ENCODE peak calls at places on chromosomes 16 and 17, in ten cellular contexts. X is dorsolateral prefrontal cortex; Z is D341Med; T is NCI-H2171 treated with DMSO at 0.1 percent for 48 hours; R is stomach; E is GM04503; F is activated CD8-positive, alpha-beta T cell treated with anti-CD3 and anti-CD28 coated beads, Interleukin-2, amount 10 ng/mL, durations not matched to agents 7 days and 5 days; J is sigmoid colon; H is stimulated activated CD8-positive, alpha-beta memory T cell treated with anti-CD3 and anti-CD28 coated beads, Interleukin-4, amount 100 ng/mL, for 24 hours; B is neural progenitor cell. A is an unnamed sample.

GRCh38 chr17:29732613-29733012 is 109.9 kb upstream of the CORO6 start:
- DNase-seq in X (no peak), Z (no peak), T (no peak), R (no peak), E (no peak), F (no peak), J (no peak), H (no peak), B (no peak), A (no peak)

GRCh38 chr17:63460018-63460417 is 13.9 kb upstream of the CYB561 start:
- DNase-seq in X (no peak), Z (no peak), T (no peak), R (no peak), E (no peak), F (no peak), J (no peak), H (no peak), B (peak; percentile 32), A (no peak)

GRCh38 chr17:47267354-47267828 is 13.8 kb downstream of the ITGB3 start:
- DNase-seq in X (no peak), Z (no peak), T (no peak), R (no peak), E (peak; percentile 65), F (no peak), J (no peak), H (no peak), B (no peak), A (no peak)

GRCh38 chr16:11471548-11471947 is 115.2 kb downstream of the LITAF start:
- DNase-seq in X (no peak), Z (no peak), T (no peak), R (no peak), E (no peak), F (no peak), J (no peak), H (no peak), B (no peak), A (peak; percentile 54)

GRCh38 chr16:87463722-87464690 is 28.8 kb downstream of the ZCCHC14 start:
- DNase-seq in X (no peak), Z (no peak), T (no peak), R (no peak), E (no peak), F (peak; percentile 33), J (no peak), H (no peak), B (no peak), A (no peak)

GRCh38 chr17:45270828-45271418 is 9.0 kb upstream of the SPATA32 start:
- DNase-seq in X (no peak), Z (peak; percentile 86), T (no peak), R (no peak), E (no peak), F (peak; percentile 67), J (no peak), H (peak; percentile 46), B (peak; percentile 71), A (peak; percentile 68)

GRCh38 chr16:617855-618254 is 12.9 kb upstream of the WFIKKN1 start:
- DNase-seq in X (no peak), Z (peak; percentile 55), T (peak; percentile 20), R (no peak), E (no peak), F (no peak), J (peak; percentile 57), H (no peak), B (no peak), A (peak; percentile 87)

GRCh38 chr17:15463363-15463762 is 4.1 kb downstream of the CDRT4 start:
- DNase-seq in X (no peak), Z (no peak), T (no peak), R (peak; percentile 41), E (peak; percentile 68), F (no peak), J (peak; percentile 78), H (no peak), B (peak; percentile 33), A (no peak)

GRCh38 chr16:57801098-57801855 is 1.0 kb downstream of the KIFC3 start:
- DNase-seq in X (no peak), Z (no peak), T (no peak), R (no peak), E (peak; percentile 42), F (no peak), J (no peak), H (no peak), B (peak; percentile 35), A (no peak)

GRCh38 chr17:14095202-14095601 is 25.9 kb downstream of the COX10 start:
- DNase-seq in X (no peak), Z (no peak), T (no peak), R (no peak), E (no peak), F (no peak), J (no peak), H (no peak), B (no peak), A (no peak)

GRCh38 chr16:29148867-29149272 is 164.0 kb downstream of the LAT start:
- DNase-seq in X (no peak), Z (no peak), T (no peak), R (peak; percentile 49), E (no peak), F (peak; percentile 90), J (no peak), H (peak; percentile 42), B (no peak), A (no peak)

GRCh38 chr17:47730681-47731080 is 2.4 kb upstream of the TBX21 start:
- DNase-seq in X (no peak), Z (no peak), T (no peak), R (no peak), E (no peak), F (no peak), J (no peak), H (no peak), B (no peak), A (peak; percentile 45)

GRCh38 chr16:67544329-67544841 is 15.8 kb downstream of the RIPOR1 start:
- DNase-seq in X (no peak), Z (no peak), T (peak; percentile 40), R (no peak), E (no peak), F (no peak), J (no peak), H (no peak), B (no peak), A (peak; percentile 54)

GRCh38 chr16:15961557-15962205 is 12.3 kb downstream of the ABCC1 start:
- DNase-seq in X (no peak), Z (no peak), T (no peak), R (no peak), E (no peak), F (no peak), J (no peak), H (no peak), B (no peak), A (no peak)

GRCh38 chr17:39928868-39929651 is 1.5 kb downstream of the LRRC3C start:
- DNase-seq in X (no peak), Z (no peak), T (no peak), R (no peak), E (peak; percentile 92), F (no peak), J (no peak), H (no peak), B (no peak), A (no peak)

GRCh38 chr17:41794603-41794975 is 8.1 kb upstream of the JUP start:
- DNase-seq in X (no peak), Z (no peak), T (no peak), R (no peak), E (no peak), F (no peak), J (no peak), H (no peak), B (no peak), A (no peak)

GRCh38 chr17:42566215-42566872 is 556 bp upstream of the MLX start:
- DNase-seq in X (no peak), Z (no peak), T (no peak), R (no peak), E (no peak), F (no peak), J (no peak), H (no peak), B (no peak), A (no peak)

GRCh38 chr16:85990861-85991301 is 91.9 kb downstream of the IRF8 start:
- DNase-seq in X (no peak), Z (no peak), T (no peak), R (no peak), E (no peak), F (no peak), J (peak; percentile 52), H (no peak), B (peak; percentile 67), A (no peak)

GRCh38 chr16:50457423-50457822 is 88.6 kb upstream of the BRD7 start:
- DNase-seq in X (no peak), Z (no peak), T (no peak), R (no peak), E (no peak), F (no peak), J (peak; percentile 29), H (no peak), B (no peak), A (peak; percentile 16)

GRCh38 chr17:67818110-67819002 is 6.9 kb upstream of the BPTF start:
- DNase-seq in X (no peak), Z (no peak), T (no peak), R (no peak), E (no peak), F (no peak), J (no peak), H (no peak), B (no peak), A (no peak)

GRCh38 chr17:37220609-37220953 is 155.2 kb upstream of the C17orf78 start:
- DNase-seq in X (peak; percentile 60), Z (peak; percentile 57), T (peak; percentile 57), R (no peak), E (no peak), F (peak; percentile 53), J (no peak), H (peak; percentile 1), B (peak; percentile 57), A (no peak)

GRCh38 chr17:3724373-3725077 is 822 bp downstream of the HASPIN start:
- DNase-seq in X (no peak), Z (no peak), T (no peak), R (no peak), E (no peak), F (no peak), J (no peak), H (no peak), B (no peak), A (peak; percentile 62)

GRCh38 chr16:55836158-55836611 is 3.3 kb upstream of the CES1 start:
- DNase-seq in X (no peak), Z (no peak), T (peak; percentile 20), R (no peak), E (no peak), F (no peak), J (no peak), H (no peak), B (no peak), A (no peak)

GRCh38 chr16:85416267-85417109 is 196.6 kb upstream of the GSE1 start:
- DNase-seq in X (peak; percentile 51), Z (peak; percentile 85), T (peak; percentile 69), R (peak; percentile 88), E (no peak), F (peak; percentile 87), J (peak; percentile 79), H (peak; percentile 70), B (peak; percentile 63), A (peak; percentile 94)